ENCODE peak calls at places on chromosomes 5 and 9, in nine cellular contexts. U, E, Y, H, V, Q, O, B and Z are unnamed samples.

GRCh38 chr5:74851684-74852353 is 14.4 kb downstream of the FAM169A start:
- DNase-seq in Y (no peak), Q (no peak), U (no peak), V (peak; percentile 52), B (no peak), O (no peak), H (no peak), E (no peak), Z (no peak)

GRCh38 chr9:20496328-20496727 is 126.0 kb downstream of the MLLT3 start:
- DNase-seq in H (no peak), Y (no peak), B (no peak), Q (no peak), O (no peak), U (no peak), V (no peak), E (no peak), Z (no peak)

GRCh38 chr9:124259273-124260078 is 1.7 kb downstream of the NEK6 start:
- DNase-seq in V (peak; percentile 75), H (no peak), U (peak; percentile 42), Y (no peak), E (peak; percentile 92), Q (no peak), O (peak; percentile 72), B (no peak), Z (no peak)

GRCh38 chr5:128455861-128456361 is 82.1 kb downstream of the FBN2 start:
- DNase-seq in Y (no peak), O (no peak), U (no peak), B (no peak), H (no peak), V (no peak), E (no peak), Q (no peak), Z (no peak)

GRCh38 chr9:137305060-137305787 is 3.2 kb upstream of the NRARP start:
- DNase-seq in B (no peak), O (no peak), V (peak; percentile 57), H (no peak), Y (no peak), E (no peak), Q (peak; percentile 23), U (no peak), Z (peak; percentile 82)

GRCh38 chr5:149130932-149131273 is 10.4 kb upstream of the ABLIM3 start:
- DNase-seq in Y (no peak), U (no peak), E (no peak), O (no peak), H (no peak), Q (no peak), B (no peak), V (no peak), Z (no peak)

GRCh38 chr5:125348221-125348692 is 601.8 kb upstream of the ZNF608 start:
- DNase-seq in O (peak; percentile 24), B (no peak), H (no peak), Y (no peak), V (no peak), U (no peak), Q (no peak), E (no peak), Z (no peak)

GRCh38 chr5:39661026-39661779 is 236.4 kb upstream of the DAB2 start:
- DNase-seq in Q (no peak), U (no peak), E (no peak), H (no peak), B (no peak), V (peak; percentile 73), Y (no peak), O (no peak), Z (no peak)

GRCh38 chr5:172777381-172778222 is 6.6 kb upstream of the DUSP1 start:
- DNase-seq in V (peak; percentile 88), Y (peak; percentile 65), H (peak; percentile 84), B (no peak), O (no peak), E (no peak), Q (peak; percentile 82), U (peak; percentile 72), Z (no peak)

GRCh38 chr5:96880402-96881164 is 4.3 kb downstream of the ERAP2 start:
- DNase-seq in U (peak; percentile 30), O (no peak), Q (no peak), E (no peak), V (peak; percentile 73), Y (no peak), B (no peak), H (no peak), Z (no peak)

GRCh38 chr9:93575706-93576295 is 583 bp upstream of the PHF2 start:
- DNase-seq in V (no peak), Q (peak; percentile 31), B (peak; percentile 33), U (peak; percentile 86), H (peak; percentile 70), O (peak; percentile 42), E (peak; percentile 75), Y (peak; percentile 38), Z (no peak)

GRCh38 chr9:96031366-96031824 is 155.9 kb downstream of the ERCC6L2 start:
- DNase-seq in V (no peak), E (no peak), H (no peak), U (no peak), Y (no peak), Q (no peak), O (no peak), B (no peak), Z (no peak)

GRCh38 chr5:179280095-179280490 is 65.2 kb downstream of the ADAMTS2 start:
- DNase-seq in E (no peak), Y (no peak), Q (no peak), V (no peak), O (no peak), H (no peak), U (no peak), B (no peak), Z (no peak)

GRCh38 chr9:100411472-100412270 is 15.3 kb upstream of the MSANTD3 start:
- DNase-seq in V (peak; percentile 94), H (peak; percentile 92), O (peak; percentile 93), Y (peak; percentile 76), U (peak; percentile 95), Q (peak; percentile 77), E (peak; percentile 92), B (peak; percentile 93), Z (peak; percentile 95)

GRCh38 chr9:130139251-130139650 is 33.0 kb upstream of the NCS1 start:
- DNase-seq in H (no peak), E (no peak), Q (no peak), Y (no peak), V (no peak), U (no peak), B (no peak), O (no peak), Z (peak; percentile 58)

GRCh38 chr5:65801332-65801731 is 79.3 kb downstream of the NLN start:
- DNase-seq in Y (no peak), V (peak; percentile 78), E (peak; percentile 30), H (no peak), B (no peak), O (no peak), U (no peak), Q (no peak), Z (no peak)

GRCh38 chr9:24793711-24794110 is 248.0 kb upstream of the IZUMO3 start:
- DNase-seq in U (no peak), E (no peak), Y (no peak), Q (no peak), O (no peak), B (no peak), H (no peak), V (no peak), Z (no peak)

GRCh38 chr9:81456431-81456970 is 232.8 kb downstream of the TLE1 start:
- DNase-seq in Q (no peak), U (no peak), Y (no peak), O (no peak), H (no peak), B (no peak), V (peak; percentile 75), E (no peak), Z (no peak)

GRCh38 chr9:89750117-89750551 is 145.3 kb downstream of the GADD45G start:
- DNase-seq in U (no peak), Y (no peak), B (no peak), E (no peak), Q (no peak), V (no peak), H (no peak), O (no peak), Z (peak; percentile 54)

GRCh38 chr5:662751-663435 is 30.3 kb downstream of the TPPP start:
- DNase-seq in B (no peak), E (no peak), Y (no peak), Q (no peak), V (no peak), U (no peak), H (no peak), O (no peak), Z (no peak)

GRCh38 chr9:114244570-114244969 is 78.3 kb upstream of the ORM1 start:
- DNase-seq in Q (no peak), B (no peak), O (no peak), V (no peak), H (no peak), Y (no peak), U (no peak), E (no peak), Z (no peak)

GRCh38 chr5:161034456-161034855 is 182.4 kb upstream of the ATP10B start:
- DNase-seq in U (no peak), B (no peak), O (no peak), H (no peak), E (no peak), V (no peak), Y (no peak), Q (no peak), Z (no peak)

GRCh38 chr5:63262191-63262981 is 683.8 kb downstream of the LRRC70 start:
- DNase-seq in E (no peak), U (no peak), Y (no peak), O (no peak), Q (no peak), H (no peak), B (no peak), V (peak; percentile 81), Z (peak; percentile 12)

GRCh38 chr9:89435315-89435823 is 62.5 kb downstream of the SEMA4D start:
- DNase-seq in V (no peak), Q (no peak), E (no peak), Y (no peak), H (no peak), B (no peak), U (no peak), O (no peak), Z (no peak)

GRCh38 chr5:142725231-142726187 is 39.6 kb upstream of the FGF1 start:
- DNase-seq in Q (no peak), O (no peak), U (no peak), V (no peak), Y (no peak), B (no peak), E (no peak), H (no peak), Z (no peak)

GRCh38 chr5:151125421-151125820 is 32.2 kb downstream of the ANXA6 start:
- DNase-seq in E (no peak), O (no peak), Y (no peak), V (no peak), H (peak; percentile 31), B (no peak), U (no peak), Q (no peak), Z (no peak)

GRCh38 chr5:1749346-1750124 is 50.1 kb downstream of the MRPL36 start:
- DNase-seq in U (no peak), B (no peak), Y (no peak), V (no peak), O (no peak), Q (no peak), E (no peak), H (no peak), Z (no peak)

GRCh38 chr5:5480481-5481111 is 58.1 kb downstream of the ICE1 start:
- DNase-seq in U (no peak), V (no peak), H (no peak), E (no peak), Y (no peak), Q (no peak), O (no peak), B (no peak), Z (no peak)

GRCh38 chr9:129278391-129279237 is 100.6 kb upstream of the IER5L start:
- DNase-seq in U (no peak), Q (no peak), O (no peak), V (peak; percentile 62), H (no peak), B (no peak), Y (no peak), E (peak; percentile 42), Z (no peak)

GRCh38 chr5:173396311-173396993 is 68.2 kb upstream of the STC2 start:
- DNase-seq in V (no peak), B (peak; percentile 59), U (no peak), Y (no peak), O (peak; percentile 44), E (no peak), H (no peak), Q (no peak), Z (no peak)

GRCh38 chr9:70519912-70520724 is 105.7 kb upstream of the KLF9 start:
- DNase-seq in B (no peak), O (no peak), U (no peak), Y (no peak), E (no peak), H (peak; percentile 48), Q (no peak), V (no peak), Z (no peak)